ENCODE peak calls at places on chromosome 10, in eight cellular contexts. T is Right ventricle myocardium superior; I is HTR-8/SVneo; X is effector memory CD4-positive, alpha-beta T cell; N is HT1080; O is NCI-H2171 treated with DMSO at 0.1 percent for 48 hours; M is Calu3; D is T-helper 9 cell. V is an unnamed sample.

GRCh38 chr10:4686644-4686996 is 139.4 kb upstream of the AKR1E2 start:
- DNase-seq in T (no peak), I (no peak), X (no peak), N (peak), O (no peak), M (peak), D (no peak), V (no peak)

GRCh38 chr10:80279146-80279545 is 10.3 kb downstream of the MAT1A start:
- DNase-seq in T (no peak), I (no peak), X (no peak), N (no peak), O (no peak), M (no peak), D (no peak), V (no peak)

GRCh38 chr10:84308481-84309304 is 19.7 kb upstream of the CCSER2 start:
- DNase-seq in T (peak), I (peak), X (no peak), N (peak), O (peak), M (peak), D (no peak), V (peak)

GRCh38 chr10:111347386-111348005 is 270.7 kb downstream of the ADRA2A start:
- DNase-seq in T (no peak), I (no peak), X (no peak), N (no peak), O (no peak), M (peak), D (no peak), V (no peak)

GRCh38 chr10:57716884-57717283 is 550.8 kb downstream of the IPMK start:
- DNase-seq in T (no peak), I (no peak), X (no peak), N (peak), O (no peak), M (peak), D (no peak), V (no peak)

GRCh38 chr10:5659702-5660528 is 6.5 kb downstream of the ASB13 start:
- DNase-seq in T (peak), I (peak), X (no peak), N (peak), O (no peak), M (peak), D (no peak), V (peak)

GRCh38 chr10:18164093-18164492 is 23.9 kb downstream of the CACNB2 start:
- DNase-seq in T (no peak), I (no peak), X (no peak), N (no peak), O (no peak), M (no peak), D (no peak), V (no peak)

GRCh38 chr10:97726636-97727178 is 10.2 kb upstream of the ZFYVE27 start:
- DNase-seq in T (no peak), I (no peak), X (no peak), N (peak), O (no peak), M (peak), D (no peak), V (no peak)

GRCh38 chr10:129241461-129241860 is 225.6 kb upstream of the MGMT start:
- DNase-seq in T (no peak), I (no peak), X (no peak), N (no peak), O (no peak), M (no peak), D (no peak), V (no peak)